ENCODE peak calls at places on chromosomes 11 and 22, in seven cellular contexts. U is stimulated activated CD4-positive, alpha-beta T cell treated with anti-CD3 and anti-CD28 coated beads, Interleukin-4, amount 100 ng/mL, for 48 hours; P is occipital lobe; D is T-helper 9 cell; L is RCC 7860; A is amygdala; X is cardiac muscle cell. G is an unnamed sample.

GRCh38 chr11:45304992-45305335 is 18.8 kb upstream of the SYT13 start:
- DNase-seq in L (no peak), U (no peak), P (no peak), A (no peak), D (no peak), X (no peak), G (no peak)

GRCh38 chr11:2716376-2717095 is 16.7 kb upstream of the KCNQ1OT1 start:
- DNase-seq in U (no peak), A (no peak), D (no peak), X (peak), L (no peak), P (no peak), G (no peak)

GRCh38 chr11:18714443-18714780 is 11.6 kb downstream of the IGSF22 start:
- DNase-seq in X (no peak), D (no peak), U (no peak), P (no peak), L (no peak), A (no peak), G (no peak)

GRCh38 chr11:77230878-77231605 is 70.4 kb downstream of the GDPD4 start:
- DNase-seq in P (no peak), A (no peak), X (no peak), D (no peak), L (no peak), U (no peak), G (no peak)

GRCh38 chr11:115201121-115201792 is 303.0 kb downstream of the CADM1 start:
- DNase-seq in L (peak), U (no peak), X (no peak), D (no peak), P (no peak), A (no peak), G (no peak)

GRCh38 chr11:122209619-122210377 is 93.8 kb upstream of the BLID start:
- DNase-seq in D (no peak), P (no peak), X (no peak), U (no peak), A (peak), L (no peak), G (no peak)

GRCh38 chr11:13277719-13278619 is at the start of gene BMAL1:
- DNase-seq in X (no peak), U (peak), A (peak), L (no peak), D (peak), P (no peak), G (peak)

GRCh38 chr22:45880732-45881523 is 96.0 kb downstream of the WNT7B start:
- DNase-seq in L (no peak), U (no peak), X (peak), P (no peak), D (no peak), A (no peak), G (no peak)

GRCh38 chr11:116333193-116333592 is 439.6 kb downstream of the BUD13 start:
- DNase-seq in A (no peak), D (no peak), U (no peak), P (no peak), X (no peak), L (no peak), G (no peak)

GRCh38 chr11:46657186-46657585 is 39.8 kb downstream of the ATG13 start:
- DNase-seq in D (no peak), P (no peak), U (no peak), A (no peak), L (no peak), X (no peak), G (no peak)

GRCh38 chr11:11578542-11578941 is 43.3 kb downstream of the GALNT18 start:
- DNase-seq in D (no peak), U (no peak), P (no peak), A (no peak), X (no peak), L (no peak), G (no peak)

GRCh38 chr11:45073575-45074225 is 72.7 kb upstream of the PRDM11 start:
- DNase-seq in L (no peak), P (no peak), U (no peak), A (no peak), X (peak), D (no peak), G (no peak)

GRCh38 chr22:22410121-22410520 is 98.4 kb downstream of the ZNF280B start:
- DNase-seq in U (no peak), L (no peak), P (no peak), X (no peak), A (peak), D (no peak), G (no peak)

GRCh38 chr11:77086521-77087472 is 15.8 kb upstream of the OMP start:
- DNase-seq in A (peak), L (no peak), X (no peak), D (no peak), P (no peak), U (no peak), G (no peak)